ENCODE peak calls at places on chromosomes 16 and 17, in five cellular contexts. V, F, P, M and Z are unnamed samples.

GRCh38 chr16:75789237-75789636 is 62.9 kb upstream of the CPHXL start:
- DNase-seq in V (peak), F (peak), P (peak), M (no peak), Z (no peak)

GRCh38 chr17:64073771-64074703 is 53.6 kb upstream of the ICAM2 start:
- DNase-seq in V (peak), F (no peak), P (no peak), M (no peak), Z (no peak)

GRCh38 chr16:85781685-85782370 is 17.5 kb downstream of the EMC8 start:
- DNase-seq in V (no peak), F (no peak), P (no peak), M (peak), Z (no peak)

GRCh38 chr17:65527381-65527780 is 34.1 kb downstream of the AXIN2 start:
- DNase-seq in V (no peak), F (no peak), P (no peak), M (no peak), Z (no peak)

GRCh38 chr17:57528084-57528451 is 217.0 kb downstream of the CCDC182 start:
- DNase-seq in V (no peak), F (no peak), P (no peak), M (no peak), Z (peak)

GRCh38 chr17:61833536-61834203 is 29.7 kb downstream of the BRIP1 start:
- DNase-seq in V (no peak), F (no peak), P (peak), M (no peak), Z (no peak)

GRCh38 chr16:60905806-60906205 is 1130.4 kb downstream of the CDH8 start:
- DNase-seq in V (no peak), F (no peak), P (peak), M (no peak), Z (no peak)

GRCh38 chr17:15651001-15651582 is 31.6 kb upstream of the FBXW10B start:
- DNase-seq in V (no peak), F (no peak), P (no peak), M (peak), Z (no peak)

GRCh38 chr16:67917852-67918236 is 13.8 kb downstream of the CTRL start:
- DNase-seq in V (no peak), F (no peak), P (peak), M (peak), Z (no peak)

GRCh38 chr17:42317256-42317966 is 29.1 kb downstream of the STAT5A start:
- DNase-seq in V (no peak), F (no peak), P (no peak), M (no peak), Z (no peak)

GRCh38 chr16:84941916-84942315 is 69.4 kb downstream of the ZDHHC7 start:
- DNase-seq in V (no peak), F (no peak), P (no peak), M (peak), Z (no peak)

GRCh38 chr16:3135120-3135715 is 389 bp downstream of the ZNF213 start:
- DNase-seq in V (no peak), F (no peak), P (no peak), M (no peak), Z (no peak)

GRCh38 chr16:17301593-17302135 is 169.1 kb downstream of the XYLT1 start:
- DNase-seq in V (peak), F (no peak), P (no peak), M (no peak), Z (no peak)

GRCh38 chr17:42361781-42362186 is 26.5 kb downstream of the STAT3 start:
- DNase-seq in V (no peak), F (peak), P (no peak), M (no peak), Z (no peak)

GRCh38 chr16:56355786-56356275 is 69.5 kb downstream of the AMFR start:
- DNase-seq in V (no peak), F (no peak), P (no peak), M (no peak), Z (peak)

GRCh38 chr17:50837286-50837979 is 2.0 kb downstream of the WFIKKN2 start:
- DNase-seq in V (no peak), F (no peak), P (no peak), M (no peak), Z (no peak)

GRCh38 chr17:65417406-65418221 is 143.8 kb downstream of the AXIN2 start:
- DNase-seq in V (no peak), F (no peak), P (no peak), M (no peak), Z (no peak)

GRCh38 chr16:74107795-74108610 is 188.6 kb upstream of the PSMD7 start:
- DNase-seq in V (peak), F (no peak), P (peak), M (peak), Z (no peak)

GRCh38 chr17:79814966-79815835 is 18.3 kb upstream of the CBX8 start:
- DNase-seq in V (no peak), F (no peak), P (no peak), M (no peak), Z (peak)

GRCh38 chr17:54196751-54197150 is 374.0 kb downstream of the KIF2B start:
- DNase-seq in V (no peak), F (no peak), P (no peak), M (no peak), Z (no peak)

GRCh38 chr17:48625502-48626201 is 506 bp downstream of the HOXB9 start:
- DNase-seq in V (no peak), F (peak), P (peak), M (no peak), Z (no peak)

GRCh38 chr17:41367426-41368075 is 2.1 kb downstream of the KRT33B start:
- DNase-seq in V (no peak), F (no peak), P (no peak), M (no peak), Z (no peak)

GRCh38 chr17:45149669-45150603 is 1.7 kb downstream of the HEXIM1 start:
- DNase-seq in V (peak), F (peak), P (no peak), M (peak), Z (peak)

GRCh38 chr17:5615476-5615875 is 31.2 kb upstream of the NLRP1 start:
- DNase-seq in V (no peak), F (no peak), P (no peak), M (no peak), Z (no peak)

GRCh38 chr16:76634847-76635697 is 357.9 kb downstream of the CNTNAP4 start:
- DNase-seq in V (no peak), F (no peak), P (no peak), M (no peak), Z (no peak)

GRCh38 chr17:66953661-66954060 is 10.8 kb upstream of the CACNG4 start:
- DNase-seq in V (no peak), F (no peak), P (no peak), M (no peak), Z (no peak)

GRCh38 chr17:6936370-6937028 is 59.4 kb upstream of the ALOX12 start:
- DNase-seq in V (no peak), F (peak), P (peak), M (peak), Z (no peak)

GRCh38 chr17:34504814-34505484 is 74.4 kb upstream of the TMEM132E start:
- DNase-seq in V (no peak), F (no peak), P (no peak), M (no peak), Z (no peak)
- H3K27ac ChIP-seq in V (no peak), F (no peak), P (no peak), M (no peak), Z (no peak)

GRCh38 chr17:78714534-78714933 is 67.5 kb downstream of the CYTH1 start:
- DNase-seq in V (peak), F (no peak), P (no peak), M (no peak), Z (no peak)
- H3K27ac ChIP-seq in V (peak), F (no peak), P (no peak), M (no peak), Z (no peak)

DNA sequence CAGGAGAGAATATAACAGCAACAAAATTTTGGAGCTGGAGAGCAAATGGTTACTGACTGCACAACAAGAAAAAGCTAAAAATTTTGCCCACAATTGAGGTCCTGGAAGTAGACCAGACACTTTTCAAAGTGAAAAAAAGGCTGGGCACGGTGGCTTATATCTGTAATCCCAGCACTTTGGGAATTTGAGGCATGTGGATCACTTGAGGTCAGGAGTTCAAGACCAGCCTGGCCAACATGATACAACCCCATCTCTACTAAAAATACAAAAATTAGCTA is 22.9 kb downstream of the TUBD1 start:
- DNase-seq in V (no peak), F (no peak), P (no peak), M (no peak), Z (no peak)
- H3K27ac ChIP-seq in V (no peak), F (no peak), P (no peak), M (no peak), Z (no peak)

GRCh38 chr16:79050063-79050462 is 550.5 kb downstream of the MAF start:
- DNase-seq in V (no peak), F (no peak), P (no peak), M (no peak), Z (no peak)
- H3K27ac ChIP-seq in V (no peak), F (no peak), P (no peak), M (no peak), Z (no peak)

GRCh38 chr17:27559506-27559931 is 71.5 kb upstream of the LGALS9 start:
- DNase-seq in V (no peak), F (no peak), P (peak), M (no peak), Z (no peak)
- H3K27ac ChIP-seq in V (no peak), F (no peak), P (peak), M (no peak), Z (peak)

GRCh38 chr16:9098377-9099090 is 7.1 kb downstream of the HAPSTR1 start:
- DNase-seq in V (no peak), F (no peak), P (no peak), M (no peak), Z (no peak)

GRCh38 chr16:9097266-9098219 is 6.1 kb downstream of the HAPSTR1 start:
- DNase-seq in V (no peak), F (no peak), P (no peak), M (no peak), Z (no peak)

GRCh38 chr16:9095171-9095570 is 3.7 kb downstream of the HAPSTR1 start:
- DNase-seq in V (no peak), F (no peak), P (no peak), M (no peak), Z (no peak)

GRCh38 chr16:9095998-9096397 is 4.6 kb downstream of the HAPSTR1 start:
- DNase-seq in V (no peak), F (no peak), P (no peak), M (no peak), Z (no peak)

DNA sequence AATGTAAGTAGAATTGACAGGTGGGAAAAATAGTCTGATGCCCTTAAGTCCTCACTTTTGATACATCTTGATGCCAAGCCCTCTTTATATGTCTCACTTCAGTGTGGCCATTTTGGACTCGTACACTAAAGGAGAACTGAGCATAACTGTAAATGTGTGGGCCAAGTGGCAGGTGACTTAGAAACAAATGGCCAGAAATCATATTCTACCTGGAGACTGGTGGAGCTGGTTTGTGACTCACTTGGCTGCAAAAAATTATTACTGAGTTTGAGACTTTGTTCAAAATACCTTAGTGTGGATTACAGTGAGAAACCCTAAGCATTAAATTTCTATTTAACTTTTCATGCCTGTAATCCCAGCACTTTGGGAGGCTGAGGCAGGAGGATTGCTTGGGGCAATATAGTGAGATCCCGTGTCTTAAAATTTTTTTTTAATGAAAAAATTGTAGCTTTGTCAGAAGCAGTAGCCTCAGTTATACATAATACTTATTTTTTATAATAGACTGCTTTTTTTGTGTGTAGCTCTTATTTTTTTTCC is 5.0 kb downstream of the HAPSTR1 start:
- DNase-seq in V (no peak), F (no peak), P (no peak), M (no peak), Z (no peak)
- H3K27ac ChIP-seq in V (no peak), F (no peak), P (no peak), M (no peak), Z (no peak)

GRCh38 chr17:40290629-40291296 is 3.1 kb downstream of the CDC6 start:
- DNase-seq in V (peak), F (no peak), P (peak), M (peak), Z (no peak)
- H3K27ac ChIP-seq in V (no peak), F (no peak), P (no peak), M (no peak), Z (no peak)